ENCODE peak calls at places on chromosomes 7 and 10, in eight cellular contexts. V, Z, E, R, F, U, P and D are unnamed samples. For H3K4me1, the result is how much of the 10 kb centered on the place peaks cover.

GRCh38 chr10:129520440-129521080 is 53.5 kb downstream of the MGMT start:
- DNase-seq in V (no peak), Z (peak), E (no peak), R (no peak), F (no peak), U (no peak), P (no peak), D (no peak)

GRCh38 chr7:70436815-70437350 is 695.1 kb upstream of the GALNT17 start:
- DNase-seq in V (no peak), Z (no peak), E (no peak), R (no peak), F (no peak), U (no peak), P (no peak), D (no peak)

GRCh38 chr10:97325754-97326153 is 6.7 kb downstream of the FRAT1 start:
- DNase-seq in V (no peak), Z (no peak), E (no peak), R (no peak), F (no peak), U (no peak), P (no peak), D (no peak)

GRCh38 chr10:115173915-115174443 is 80.8 kb downstream of the ATRNL1 start:
- DNase-seq in V (no peak), Z (no peak), E (no peak), R (no peak), F (no peak), U (no peak), P (no peak), D (no peak)

GRCh38 chr10:90871279-90871760 is 454 bp upstream of the RPP30 start:
- DNase-seq in V (no peak), Z (peak), E (peak), R (no peak), F (peak), U (no peak), P (peak), D (no peak)

GRCh38 chr10:104328916-104329710 is 9.2 kb downstream of the ITPRIP start:
- DNase-seq in V (no peak), Z (peak), E (peak), R (peak), F (peak), U (no peak), P (no peak), D (peak)

GRCh38 chr10:70498970-70499828 is 20.6 kb downstream of the PALD1 start:
- DNase-seq in V (no peak), Z (no peak), E (no peak), R (no peak), F (no peak), U (no peak), P (no peak), D (no peak)

GRCh38 chr10:129935102-129935860 is 28.8 kb downstream of the EBF3 start:
- DNase-seq in V (no peak), Z (no peak), E (no peak), R (peak), F (no peak), U (no peak), P (no peak), D (no peak)

GRCh38 chr10:92110039-92110794 is 180.7 kb downstream of the CPEB3 start:
- DNase-seq in V (no peak), Z (no peak), E (no peak), R (no peak), F (peak), U (no peak), P (no peak), D (no peak)

GRCh38 chr7:47390914-47391313 is 191.0 kb downstream of the TNS3 start:
- DNase-seq in V (no peak), Z (no peak), E (no peak), R (no peak), F (no peak), U (no peak), P (no peak), D (no peak)

GRCh38 chr7:64614812-64615211 is 51.1 kb upstream of the ZNF107 start:
- DNase-seq in V (no peak), Z (no peak), E (no peak), R (no peak), F (no peak), U (no peak), P (no peak), D (no peak)

GRCh38 chr10:6843477-6843876 is 263.4 kb upstream of the PRKCQ start:
- DNase-seq in V (no peak), Z (no peak), E (peak), R (no peak), F (no peak), U (no peak), P (no peak), D (no peak)

GRCh38 chr10:97596101-97597055 is 6.9 kb downstream of the C10orf62 start:
- DNase-seq in V (no peak), Z (no peak), E (peak), R (peak), F (peak), U (no peak), P (peak), D (no peak)

GRCh38 chr10:127996586-127996985 is 89.7 kb downstream of the PTPRE start:
- DNase-seq in V (no peak), Z (no peak), E (no peak), R (no peak), F (peak), U (no peak), P (no peak), D (peak)

GRCh38 chr7:142881586-142882337 is 3.8 kb downstream of the TRPV6 start:
- DNase-seq in V (no peak), Z (peak), E (no peak), R (no peak), F (no peak), U (no peak), P (no peak), D (no peak)

GRCh38 chr7:33677556-33677955 is 227.8 kb upstream of the BMPER start:
- DNase-seq in V (no peak), Z (no peak), E (peak), R (no peak), F (no peak), U (no peak), P (no peak), D (no peak)

GRCh38 chr7:47720141-47720906 is 138.4 kb upstream of the TNS3 start:
- DNase-seq in V (peak), Z (no peak), E (no peak), R (no peak), F (peak), U (peak), P (peak), D (no peak)

GRCh38 chr7:5567810-5568209 is 144.2 kb upstream of the TNRC18 start:
- DNase-seq in V (no peak), Z (no peak), E (peak), R (no peak), F (no peak), U (no peak), P (no peak), D (no peak)

GRCh38 chr7:122695816-122696215 is 3.1 kb downstream of the RNF133 start:
- DNase-seq in V (no peak), Z (no peak), E (no peak), R (no peak), F (no peak), U (no peak), P (no peak), D (no peak)

GRCh38 chr7:18037609-18038008 is 10.0 kb upstream of the PRPS1L1 start:
- DNase-seq in V (no peak), Z (no peak), E (no peak), R (no peak), F (no peak), U (no peak), P (no peak), D (no peak)

GRCh38 chr7:125555921-125556320 is 626.3 kb upstream of the POT1 start:
- DNase-seq in V (no peak), Z (no peak), E (no peak), R (no peak), F (no peak), U (no peak), P (no peak), D (no peak)

GRCh38 chr7:97020601-97021442 is 3.8 kb downstream of the DLX5 start:
- DNase-seq in V (no peak), Z (peak), E (no peak), R (no peak), F (no peak), U (no peak), P (no peak), D (no peak)

GRCh38 chr7:47516985-47517590 is 64.8 kb downstream of the TNS3 start:
- DNase-seq in V (peak), Z (no peak), E (no peak), R (peak), F (peak), U (peak), P (no peak), D (no peak)

GRCh38 chr7:22860337-22860736 is 37.7 kb upstream of the TOMM7 start:
- DNase-seq in V (no peak), Z (no peak), E (no peak), R (no peak), F (no peak), U (no peak), P (no peak), D (no peak)
- H3K4me1 ChIP-seq in V (under half), Z (under half), E (half or more), R (half or more), F (under half), U (under half), P (under half), D (under half)

DNA sequence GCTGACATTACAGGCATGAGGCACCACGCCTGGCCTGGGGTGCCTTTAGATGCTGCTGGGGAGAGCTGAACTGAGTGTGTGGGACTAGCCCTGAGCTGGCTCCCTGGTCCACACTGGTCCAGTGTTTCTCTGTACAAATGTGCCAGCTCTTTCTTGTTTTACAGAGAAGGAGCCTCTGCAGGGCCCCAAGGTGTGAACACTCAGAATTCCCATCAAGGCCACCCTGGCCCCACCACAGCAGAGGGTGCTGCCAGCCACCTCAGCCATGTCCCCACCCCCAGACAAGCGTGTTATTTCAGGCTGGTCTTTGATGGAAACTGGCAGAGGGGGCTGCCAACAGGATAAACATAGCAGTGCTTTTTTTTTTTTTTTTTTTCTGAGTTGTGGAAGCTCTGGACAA is 68.4 kb upstream of the LRRC18 start:
- DNase-seq in V (no peak), Z (no peak), E (no peak), R (no peak), F (no peak), U (no peak), P (no peak), D (no peak)
- TF ChIP-seq CTCF in V (no peak), Z (no peak), E (no peak), R (no peak), F (no peak), U (no peak), P (no peak), D (no peak)

GRCh38 chr7:105047932-105048331 is 33.9 kb downstream of the KMT2E start:
- DNase-seq in V (no peak), Z (no peak), E (no peak), R (no peak), F (no peak), U (no peak), P (no peak), D (no peak)
- H3K27ac ChIP-seq in V (peak), Z (no peak), E (no peak), R (no peak), F (no peak), U (no peak), P (no peak), D (no peak)

DNA sequence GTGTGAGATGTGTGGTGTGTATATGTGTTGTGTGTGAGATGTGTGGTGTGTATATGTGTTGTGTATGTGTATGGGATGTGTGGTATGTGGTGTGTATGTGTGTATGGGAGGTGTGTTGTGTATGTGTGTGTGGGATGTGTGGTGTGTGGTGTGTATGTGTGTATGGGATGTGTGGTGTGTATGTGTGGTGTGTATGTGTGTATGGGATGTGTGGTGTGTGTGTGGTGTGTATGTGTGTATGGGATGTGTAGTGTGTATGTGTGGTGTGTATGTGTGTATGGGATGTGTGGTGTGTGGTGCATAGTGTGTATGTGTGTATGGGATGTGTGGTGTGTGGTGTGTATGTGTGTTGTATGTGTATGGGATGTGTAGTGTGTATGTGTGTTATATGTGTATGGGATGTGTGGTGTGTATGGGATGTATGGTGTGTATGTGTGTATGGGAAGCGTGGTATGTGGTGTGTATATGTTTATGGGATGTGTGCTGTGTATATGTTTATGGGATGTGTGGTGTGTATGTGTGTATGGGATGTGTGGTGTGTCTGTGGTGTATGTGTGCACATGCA is 30.8 kb downstream of the IKZF1 start:
- DNase-seq in V (no peak), Z (no peak), E (no peak), R (no peak), F (no peak), U (no peak), P (no peak), D (no peak)
- H3K4me1 ChIP-seq in V (under half), Z (under half), E (under half), R (under half), F (under half), U (under half), P (under half), D (half or more)

GRCh38 chr7:13282377-13282980 is 595.0 kb downstream of the ARL4A start:
- DNase-seq in V (no peak), Z (no peak), E (peak), R (no peak), F (peak), U (no peak), P (no peak), D (no peak)

GRCh38 chr7:13278020-13278419 is 590.6 kb downstream of the ARL4A start:
- DNase-seq in V (no peak), Z (no peak), E (no peak), R (no peak), F (no peak), U (no peak), P (no peak), D (no peak)

GRCh38 chr7:13279854-13280435 is 592.5 kb downstream of the ARL4A start:
- DNase-seq in V (no peak), Z (no peak), E (peak), R (no peak), F (peak), U (no peak), P (no peak), D (no peak)

DNA sequence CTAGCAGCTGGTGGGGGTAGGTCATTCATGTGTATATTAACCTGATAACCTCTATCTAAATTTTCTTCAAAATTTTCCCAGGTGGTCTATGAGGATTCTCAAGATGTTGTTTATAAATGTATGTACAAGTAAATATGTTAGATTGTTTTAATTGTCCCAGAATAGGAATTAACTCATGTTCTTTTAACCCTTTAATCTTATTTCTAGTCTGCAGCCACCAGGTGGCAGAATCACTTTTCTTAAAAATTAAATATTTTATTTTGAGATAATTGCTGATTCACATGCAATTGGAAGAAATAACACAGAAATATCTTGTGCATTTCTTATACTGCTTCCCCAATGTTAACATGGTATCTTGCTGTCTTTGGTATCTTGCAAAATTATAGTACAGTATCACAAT is 589.5 kb downstream of the ARL4A start:
- DNase-seq in V (no peak), Z (no peak), E (peak), R (no peak), F (no peak), U (no peak), P (no peak), D (no peak)
- TF ChIP-seq CTCF in V (no peak), Z (peak), E (peak), R (no peak), F (no peak), U (no peak), P (no peak), D (peak)

GRCh38 chr10:18145652-18146051 is 5.4 kb downstream of the CACNB2 start:
- DNase-seq in V (no peak), Z (no peak), E (no peak), R (no peak), F (peak), U (no peak), P (no peak), D (no peak)

GRCh38 chr10:18140149-18140956 is at the start of gene CACNB2:
- DNase-seq in V (no peak), Z (peak), E (peak), R (peak), F (peak), U (peak), P (peak), D (peak)

GRCh38 chr10:18144928-18145327 is 4.7 kb downstream of the CACNB2 start:
- DNase-seq in V (no peak), Z (no peak), E (no peak), R (peak), F (peak), U (peak), P (peak), D (no peak)

GRCh38 chr10:18140957-18141888 is 999 bp downstream of the CACNB2 start:
- DNase-seq in V (no peak), Z (peak), E (no peak), R (no peak), F (peak), U (peak), P (peak), D (no peak)

GRCh38 chr10:18142151-18142550 is 1.9 kb downstream of the CACNB2 start:
- DNase-seq in V (no peak), Z (no peak), E (no peak), R (no peak), F (no peak), U (no peak), P (no peak), D (no peak)
- H3K27ac ChIP-seq in V (peak), Z (no peak), E (no peak), R (peak), F (no peak), U (no peak), P (peak), D (no peak)

GRCh38 chr10:13920031-13920430 is 333.3 kb downstream of the PRPF18 start:
- DNase-seq in V (no peak), Z (no peak), E (no peak), R (no peak), F (peak), U (no peak), P (no peak), D (no peak)
- H3K4me1 ChIP-seq in V (under half), Z (under half), E (under half), R (half or more), F (under half), U (under half), P (under half), D (under half)

DNA sequence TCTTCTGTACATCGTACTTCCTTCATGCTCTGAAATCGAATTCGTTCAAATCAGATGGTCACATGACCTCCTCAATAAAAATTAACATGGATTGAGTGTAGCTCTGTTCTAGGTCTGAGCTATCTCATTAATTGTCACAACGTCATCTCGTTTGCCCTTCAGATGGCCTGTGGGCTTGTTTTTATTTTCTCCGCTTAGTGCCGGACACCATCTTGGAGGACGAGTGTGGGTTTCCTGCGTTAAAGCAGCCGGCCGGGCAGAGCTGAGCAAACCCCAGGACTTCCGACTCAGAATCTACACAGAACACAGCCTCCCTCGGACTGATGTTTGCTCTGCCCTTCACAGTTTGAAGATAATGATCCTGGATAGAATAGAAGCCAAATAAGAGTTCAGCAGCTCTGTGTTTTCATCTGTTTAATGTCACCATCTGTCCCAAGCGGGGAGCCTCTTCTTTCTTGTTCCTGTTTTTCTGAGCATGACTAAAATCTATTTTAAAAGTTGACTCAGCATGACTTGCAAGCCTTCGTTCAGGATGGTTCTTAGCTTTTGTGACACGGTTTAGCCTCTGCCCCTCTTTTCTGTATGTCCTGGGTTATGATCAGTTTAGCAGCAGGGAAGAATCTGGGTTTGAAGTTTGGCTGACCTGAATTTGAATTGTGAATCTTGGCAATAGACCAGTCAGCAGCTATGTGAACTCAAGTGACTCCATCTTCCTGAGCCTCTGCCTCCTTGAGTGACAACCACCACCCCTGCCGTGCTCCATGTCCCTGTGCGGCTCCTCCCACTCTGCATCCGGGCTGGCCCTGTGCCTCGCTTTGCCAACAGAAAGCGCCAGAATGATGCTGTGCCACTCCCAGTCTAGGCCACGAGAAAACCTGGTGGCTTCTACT is 30.6 kb upstream of the GALNTL5 start:
- DNase-seq in V (peak), Z (no peak), E (no peak), R (peak), F (no peak), U (peak), P (no peak), D (peak)
- TF ChIP-seq CTCF in V (no peak), Z (no peak), E (no peak), R (no peak), F (no peak), U (no peak), P (no peak), D (no peak)

DNA sequence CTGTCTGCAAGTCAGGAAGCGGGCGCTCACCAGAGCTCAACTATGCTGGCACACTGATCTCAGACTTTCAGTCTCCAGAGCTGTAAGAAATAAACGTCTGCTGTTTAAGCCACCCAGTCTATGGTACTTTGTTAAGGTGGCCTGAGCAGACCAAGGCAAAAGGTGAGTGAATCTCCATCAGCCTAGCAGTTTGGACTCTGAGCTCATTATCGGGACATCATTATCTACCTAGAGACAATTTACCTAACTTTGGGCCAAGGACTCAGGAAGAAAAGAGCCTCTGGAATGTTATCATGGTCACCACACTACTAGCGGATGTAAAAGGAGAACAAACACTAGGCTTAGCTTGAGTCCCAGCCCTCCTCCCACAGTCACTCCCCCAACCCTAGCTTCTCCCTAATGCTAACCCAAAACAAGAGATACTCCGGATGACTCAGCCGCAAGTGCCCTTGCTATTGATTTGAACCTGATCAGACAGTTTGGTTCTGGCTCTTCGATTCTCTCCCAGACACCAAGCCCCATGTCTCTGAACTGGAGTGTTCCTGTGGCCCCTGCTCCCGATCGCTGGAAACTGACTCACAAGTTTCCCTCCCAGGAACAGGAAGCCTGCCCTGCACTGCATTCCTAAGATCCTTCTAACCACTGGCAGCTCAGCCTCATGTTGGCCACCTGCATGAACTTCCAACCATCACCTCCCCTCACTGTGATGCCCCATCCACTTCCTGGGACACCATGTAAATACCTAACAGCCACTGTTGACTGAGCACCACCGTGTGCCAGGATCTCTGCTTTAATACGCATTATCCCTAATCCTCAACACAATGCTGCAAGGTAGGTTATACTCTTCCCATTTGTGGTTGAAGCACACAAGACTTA is 34.5 kb downstream of the CREB3L2 start:
- DNase-seq in V (no peak), Z (peak), E (peak), R (no peak), F (peak), U (no peak), P (no peak), D (no peak)
- H3K27ac ChIP-seq in V (peak), Z (no peak), E (peak), R (peak), F (peak), U (no peak), P (no peak), D (no peak)